ENCODE peak calls at places on chromosomes 13 and 19, in seven cellular contexts. One of them, this sample, is unnamed.

GRCh38 chr19:45370410-45371204 is at the start of gene ERCC2:
- DNase-seq in GM23338: peak; percentile 100
- DNase-seq in astrocyte: peak; percentile 97
- DNase-seq in fibroblast of lung: peak; percentile 98
- DNase-seq in GM12878: peak; percentile 96
- DNase-seq in GM23248: peak; percentile 99
- DNase-seq in neural progenitor cell: peak; percentile 99
- DNase-seq in this sample: peak; percentile 91

GRCh38 chr19:54916822-54917221 is 10.9 kb downstream of the NCR1 start:
- DNase-seq in GM12878: peak; percentile 51
- DNase-seq in GM23248: no peak
- DNase-seq in fibroblast of lung: no peak
- DNase-seq in GM23338: no peak
- DNase-seq in neural progenitor cell: no peak
- DNase-seq in astrocyte: no peak
- DNase-seq in this sample: no peak

GRCh38 chr13:80979035-80979641 is 638.2 kb upstream of the SPRY2 start:
- DNase-seq in GM23248: peak; percentile 65
- DNase-seq in astrocyte: peak; percentile 38
- DNase-seq in GM23338: peak; percentile 78
- DNase-seq in neural progenitor cell: peak; percentile 74
- DNase-seq in GM12878: peak; percentile 11
- DNase-seq in fibroblast of lung: peak; percentile 61
- DNase-seq in this sample: peak; percentile 66

GRCh38 chr19:22600690-22601648 is 33.2 kb upstream of the ZNF492 start:
- DNase-seq in fibroblast of lung: no peak
- DNase-seq in GM23248: no peak
- DNase-seq in GM12878: no peak
- DNase-seq in GM23338: no peak
- DNase-seq in astrocyte: no peak
- DNase-seq in neural progenitor cell: no peak
- DNase-seq in this sample: no peak

GRCh38 chr13:99982021-99982740 is 597 bp downstream of the ZIC2 start:
- DNase-seq in GM12878: no peak
- DNase-seq in GM23338: peak; percentile 50
- DNase-seq in astrocyte: no peak
- DNase-seq in GM23248: peak; percentile 52
- DNase-seq in fibroblast of lung: peak; percentile 35
- DNase-seq in neural progenitor cell: peak; percentile 77
- DNase-seq in this sample: no peak

GRCh38 chr13:43464578-43465264 is 322.1 kb downstream of the ENOX1 start:
- DNase-seq in GM23338: no peak
- DNase-seq in fibroblast of lung: no peak
- DNase-seq in astrocyte: no peak
- DNase-seq in neural progenitor cell: no peak
- DNase-seq in GM12878: no peak
- DNase-seq in GM23248: no peak
- DNase-seq in this sample: no peak

GRCh38 chr19:53898166-53898565 is 10.9 kb upstream of the CACNG7 start:
- DNase-seq in neural progenitor cell: no peak
- DNase-seq in astrocyte: no peak
- DNase-seq in fibroblast of lung: no peak
- DNase-seq in GM23338: peak; percentile 63
- DNase-seq in GM12878: no peak
- DNase-seq in GM23248: no peak
- DNase-seq in this sample: no peak

GRCh38 chr19:52945652-52946321 is 16.9 kb downstream of the ZNF816 start:
- DNase-seq in fibroblast of lung: no peak
- DNase-seq in GM23338: no peak
- DNase-seq in astrocyte: no peak
- DNase-seq in GM12878: no peak
- DNase-seq in neural progenitor cell: no peak
- DNase-seq in GM23248: no peak
- DNase-seq in this sample: no peak

GRCh38 chr19:3111586-3112247 is 17.6 kb downstream of the GNA11 start:
- DNase-seq in GM12878: no peak
- DNase-seq in fibroblast of lung: no peak
- DNase-seq in neural progenitor cell: no peak
- DNase-seq in astrocyte: no peak
- DNase-seq in GM23338: no peak
- DNase-seq in GM23248: no peak
- DNase-seq in this sample: no peak

GRCh38 chr19:31269425-31270127 is 79.7 kb downstream of the TSHZ3 start:
- DNase-seq in GM12878: no peak
- DNase-seq in astrocyte: peak; percentile 43
- DNase-seq in GM23338: no peak
- DNase-seq in fibroblast of lung: peak; percentile 56
- DNase-seq in GM23248: peak; percentile 46
- DNase-seq in neural progenitor cell: no peak
- DNase-seq in this sample: no peak

GRCh38 chr13:86109107-86109506 is 309.9 kb upstream of the SLITRK6 start:
- DNase-seq in GM23338: no peak
- DNase-seq in neural progenitor cell: no peak
- DNase-seq in astrocyte: no peak
- DNase-seq in GM12878: no peak
- DNase-seq in fibroblast of lung: no peak
- DNase-seq in GM23248: no peak
- DNase-seq in this sample: no peak

GRCh38 chr13:113863511-113864302 is at the start of gene GAS6:
- DNase-seq in GM12878: no peak
- DNase-seq in astrocyte: no peak
- DNase-seq in GM23338: peak; percentile 48
- DNase-seq in fibroblast of lung: peak; percentile 51
- DNase-seq in neural progenitor cell: peak; percentile 79
- DNase-seq in GM23248: peak; percentile 76
- DNase-seq in this sample: no peak

GRCh38 chr19:49871349-49871985 is 4.1 kb upstream of the PNKP start:
- DNase-seq in GM23248: peak; percentile 35
- DNase-seq in neural progenitor cell: no peak
- DNase-seq in GM23338: no peak
- DNase-seq in GM12878: no peak
- DNase-seq in fibroblast of lung: no peak
- DNase-seq in astrocyte: no peak
- DNase-seq in this sample: no peak

GRCh38 chr19:3450796-3451411 is 29.4 kb downstream of the SMIM24 start:
- DNase-seq in GM23248: peak; percentile 99
- DNase-seq in neural progenitor cell: no peak
- DNase-seq in astrocyte: peak; percentile 100
- DNase-seq in fibroblast of lung: peak; percentile 100
- DNase-seq in GM23338: no peak
- DNase-seq in GM12878: no peak
- DNase-seq in this sample: no peak

GRCh38 chr19:17590780-17591688 is 35.6 kb downstream of the COLGALT1 start:
- DNase-seq in fibroblast of lung: no peak
- DNase-seq in GM23248: peak; percentile 11
- DNase-seq in GM12878: no peak
- DNase-seq in astrocyte: no peak
- DNase-seq in neural progenitor cell: no peak
- DNase-seq in GM23338: no peak
- DNase-seq in this sample: no peak

DNA sequence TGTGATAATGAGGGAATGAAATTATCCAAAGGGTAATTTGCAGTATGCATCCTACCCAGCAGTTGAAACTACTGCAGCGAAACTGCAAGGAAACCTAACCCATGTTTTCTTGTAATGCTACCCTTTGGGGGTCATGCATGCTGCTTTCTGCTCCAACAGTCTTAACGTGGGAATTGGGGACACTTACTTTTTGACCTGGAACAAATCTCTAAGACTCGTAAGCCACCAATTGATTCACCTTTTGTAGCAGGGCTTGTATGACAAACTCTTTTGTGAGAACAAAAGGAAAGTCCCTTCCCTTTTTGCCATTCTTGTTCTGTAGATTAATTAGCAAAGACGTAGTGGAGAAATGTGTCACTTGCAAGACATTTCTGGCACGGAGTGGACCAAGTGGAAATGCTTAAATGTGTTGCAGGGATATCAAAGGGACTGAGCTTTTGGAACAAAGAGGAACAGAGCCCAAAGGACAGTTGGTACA is 27.4 kb downstream of the LRCH1 start:
- DNase-seq in GM23338: no peak
- DNase-seq in fibroblast of lung: no peak
- DNase-seq in GM23248: no peak
- DNase-seq in neural progenitor cell: peak; percentile 13
- DNase-seq in astrocyte: no peak
- DNase-seq in GM12878: peak; percentile 75
- DNase-seq in this sample: no peak
- H3K27ac ChIP-seq in GM23338: no peak overlapping the region
- H3K27ac ChIP-seq in fibroblast of lung: no peak overlapping the region
- H3K27ac ChIP-seq in GM23248: no peak overlapping the region
- H3K27ac ChIP-seq in neural progenitor cell: no peak overlapping the region
- H3K27ac ChIP-seq in astrocyte: no peak overlapping the region
- H3K27ac ChIP-seq in GM12878: peak overlapping the region; percentile 83
- H3K27ac ChIP-seq in this sample: no peak overlapping the region

GRCh38 chr13:94706854-94707399 is 5.4 kb downstream of the SOX21 start:
- DNase-seq in neural progenitor cell: peak; percentile 96
- DNase-seq in GM23338: peak; percentile 54
- DNase-seq in GM23248: no peak
- DNase-seq in fibroblast of lung: no peak
- DNase-seq in astrocyte: no peak
- DNase-seq in GM12878: no peak
- DNase-seq in this sample: no peak
- TF ChIP-seq EZH2 in neural progenitor cell: no peak
- TF ChIP-seq EZH2 in GM23338: peak; percentile 47
- TF ChIP-seq EZH2 in GM23248: peak; percentile 63
- TF ChIP-seq EZH2 in fibroblast of lung: no peak
- TF ChIP-seq EZH2 in astrocyte: no peak
- TF ChIP-seq EZH2 in GM12878: no peak
- TF ChIP-seq EZH2 in this sample: no peak

GRCh38 chr19:1214862-1215731 is 9.5 kb downstream of the STK11 start:
- DNase-seq in GM12878: no peak
- DNase-seq in fibroblast of lung: peak; percentile 52
- DNase-seq in GM23248: peak; percentile 53
- DNase-seq in astrocyte: no peak
- DNase-seq in GM23338: no peak
- DNase-seq in neural progenitor cell: no peak
- DNase-seq in this sample: no peak

GRCh38 chr19:1214299-1214861 is 8.8 kb downstream of the STK11 start:
- DNase-seq in fibroblast of lung: no peak
- DNase-seq in GM23338: no peak
- DNase-seq in GM23248: no peak
- DNase-seq in astrocyte: no peak
- DNase-seq in GM12878: no peak
- DNase-seq in neural progenitor cell: no peak
- DNase-seq in this sample: no peak

GRCh38 chr19:1213391-1214286 is 8.1 kb downstream of the STK11 start:
- DNase-seq in neural progenitor cell: no peak
- DNase-seq in GM12878: peak; percentile 47
- DNase-seq in GM23248: peak; percentile 71
- DNase-seq in GM23338: no peak
- DNase-seq in astrocyte: peak; percentile 67
- DNase-seq in fibroblast of lung: peak; percentile 78
- DNase-seq in this sample: no peak

GRCh38 chr19:1210227-1210538 is 4.6 kb downstream of the STK11 start:
- DNase-seq in GM12878: no peak
- DNase-seq in fibroblast of lung: peak; percentile 37
- DNase-seq in GM23338: no peak
- DNase-seq in astrocyte: no peak
- DNase-seq in neural progenitor cell: no peak
- DNase-seq in GM23248: no peak
- DNase-seq in this sample: no peak

GRCh38 chr19:1211494-1212234 is 6.1 kb downstream of the STK11 start:
- DNase-seq in GM23248: no peak
- DNase-seq in GM23338: peak; percentile 82
- DNase-seq in fibroblast of lung: peak; percentile 59
- DNase-seq in neural progenitor cell: peak; percentile 64
- DNase-seq in GM12878: no peak
- DNase-seq in astrocyte: peak; percentile 42
- DNase-seq in this sample: no peak
- H3K27ac ChIP-seq in GM23248: no peak overlapping the region
- H3K27ac ChIP-seq in GM23338: peak overlapping the region; percentile 81
- H3K27ac ChIP-seq in fibroblast of lung: no peak overlapping the region
- H3K27ac ChIP-seq in neural progenitor cell: no peak overlapping the region
- H3K27ac ChIP-seq in GM12878: no peak overlapping the region
- H3K27ac ChIP-seq in astrocyte: no peak overlapping the region
- H3K27ac ChIP-seq in this sample: no peak overlapping the region

GRCh38 chr19:47021536-47022139 is 2.0 kb downstream of the NPAS1 start:
- DNase-seq in GM23248: peak; percentile 57
- DNase-seq in astrocyte: no peak
- DNase-seq in GM23338: peak; percentile 77
- DNase-seq in neural progenitor cell: peak; percentile 69
- DNase-seq in GM12878: no peak
- DNase-seq in fibroblast of lung: peak; percentile 20
- DNase-seq in this sample: no peak

GRCh38 chr19:47020132-47020805 is 632 bp downstream of the NPAS1 start:
- DNase-seq in GM12878: no peak
- DNase-seq in neural progenitor cell: peak; percentile 74
- DNase-seq in GM23248: peak; percentile 80
- DNase-seq in fibroblast of lung: no peak
- DNase-seq in GM23338: peak; percentile 78
- DNase-seq in astrocyte: no peak
- DNase-seq in this sample: no peak

GRCh38 chr19:47020992-47021496 is 1.4 kb downstream of the NPAS1 start:
- DNase-seq in neural progenitor cell: peak; percentile 41
- DNase-seq in astrocyte: no peak
- DNase-seq in GM23338: peak; percentile 69
- DNase-seq in GM12878: no peak
- DNase-seq in fibroblast of lung: no peak
- DNase-seq in GM23248: peak; percentile 65
- DNase-seq in this sample: no peak

GRCh38 chr19:47018923-47019322 is 714 bp upstream of the NPAS1 start:
- DNase-seq in astrocyte: no peak
- DNase-seq in fibroblast of lung: no peak
- DNase-seq in GM12878: no peak
- DNase-seq in GM23248: no peak
- DNase-seq in GM23338: no peak
- DNase-seq in neural progenitor cell: no peak
- DNase-seq in this sample: no peak

DNA sequence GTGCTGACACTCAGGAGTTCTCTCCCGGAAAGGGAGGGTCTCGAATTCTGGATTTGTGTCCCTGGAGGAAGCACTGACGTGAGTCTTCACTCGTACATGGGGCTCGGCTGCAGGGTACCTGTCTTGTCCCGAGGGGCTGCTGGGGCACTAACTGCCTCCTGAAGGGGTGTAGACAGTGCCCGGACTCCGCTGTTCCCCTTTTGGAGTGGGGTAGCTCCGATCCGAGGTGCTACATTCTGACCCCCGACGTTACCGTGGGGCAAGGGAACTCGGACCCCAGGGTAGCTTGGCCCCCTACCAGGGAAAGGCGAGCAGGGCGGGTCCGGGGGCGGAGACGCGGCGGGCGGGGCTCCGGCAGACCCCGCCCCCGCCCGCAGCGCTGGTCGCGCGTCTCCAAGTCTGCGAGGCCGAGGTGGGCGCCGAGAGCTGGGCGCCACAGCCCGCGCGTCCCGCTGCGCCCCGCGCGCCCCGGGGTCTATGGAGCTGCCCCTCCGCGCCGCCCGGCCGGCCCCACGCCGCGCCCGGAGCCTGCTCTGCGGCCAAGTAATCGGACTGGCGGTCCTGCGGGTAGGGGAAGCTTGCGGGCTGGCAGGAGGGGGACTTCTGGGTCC is at the start of gene NPAS1:
- DNase-seq in GM23338: peak; percentile 59
- DNase-seq in GM12878: no peak
- DNase-seq in GM23248: peak; percentile 60
- DNase-seq in neural progenitor cell: peak; percentile 63
- DNase-seq in fibroblast of lung: no peak
- DNase-seq in astrocyte: no peak
- DNase-seq in this sample: no peak
- TF ChIP-seq EZH2 in GM23338: no peak
- TF ChIP-seq EZH2 in GM12878: no peak
- TF ChIP-seq EZH2 in GM23248: no peak
- TF ChIP-seq EZH2 in neural progenitor cell: no peak
- TF ChIP-seq EZH2 in fibroblast of lung: no peak
- TF ChIP-seq EZH2 in astrocyte: no peak
- TF ChIP-seq EZH2 in this sample: no peak